ENCODE peak calls at places on chromosome 7, in nine cellular contexts. B, V, O, Q, G, J, I, Z and L are unnamed samples.

GRCh38 chr7:133360201-133360600 is 107.3 kb downstream of the EXOC4 start:
- DNase-seq in I (no peak), O (no peak), Z (no peak), G (no peak), B (no peak), J (no peak), Q (no peak), V (no peak), L (no peak)

GRCh38 chr7:22356855-22357310 is at the start of gene RAPGEF5:
- DNase-seq in Z (no peak), Q (peak; percentile 65), V (peak; percentile 10), O (no peak), B (peak; percentile 23), G (no peak), J (peak; percentile 94), I (no peak), L (peak; percentile 73)

GRCh38 chr7:50531401-50531906 is 33.8 kb downstream of the DDC start:
- DNase-seq in V (peak; percentile 73), Q (peak; percentile 99), Z (no peak), I (no peak), J (peak; percentile 87), G (no peak), O (no peak), B (no peak), L (peak; percentile 93)

GRCh38 chr7:111985802-111986201 is 220.4 kb downstream of the DOCK4 start:
- DNase-seq in J (no peak), Q (no peak), I (no peak), G (no peak), B (no peak), V (no peak), Z (no peak), O (no peak), L (no peak)

GRCh38 chr7:31077484-31078362 is 25.6 kb downstream of the ADCYAP1R1 start:
- DNase-seq in B (no peak), Q (no peak), J (no peak), O (no peak), I (no peak), V (no peak), G (no peak), Z (no peak), L (no peak)

GRCh38 chr7:128164061-128164954 is 76.8 kb upstream of the LEP start:
- DNase-seq in J (no peak), V (peak; percentile 55), I (peak; percentile 72), O (no peak), B (no peak), G (no peak), Q (no peak), Z (no peak), L (no peak)

GRCh38 chr7:73358590-73359275 is 30.8 kb downstream of the FKBP6 start:
- DNase-seq in Z (no peak), V (no peak), Q (no peak), G (no peak), J (peak; percentile 39), I (no peak), O (no peak), B (no peak), L (no peak)

GRCh38 chr7:129635300-129636029 is 23.9 kb downstream of the NRF1 start:
- DNase-seq in J (peak; percentile 78), B (peak; percentile 29), I (peak; percentile 91), G (peak; percentile 41), V (peak; percentile 47), O (peak; percentile 63), Q (peak; percentile 82), Z (peak; percentile 84), L (peak; percentile 73)

GRCh38 chr7:88357794-88358533 is 51.3 kb upstream of the STEAP4 start:
- DNase-seq in O (no peak), Q (no peak), B (no peak), Z (peak; percentile 33), I (peak; percentile 16), J (peak; percentile 9), G (no peak), V (no peak), L (no peak)

GRCh38 chr7:46993396-46993795 is 588.5 kb downstream of the TNS3 start:
- DNase-seq in Z (no peak), G (no peak), J (no peak), O (no peak), V (no peak), I (peak; percentile 58), B (no peak), Q (no peak), L (no peak)

GRCh38 chr7:131008840-131009651 is 275.0 kb upstream of the KLF14 start:
- DNase-seq in Z (no peak), V (no peak), I (no peak), J (no peak), G (no peak), Q (no peak), B (no peak), O (no peak), L (no peak)

GRCh38 chr7:105934577-105935185 is 28.4 kb upstream of the CDHR3 start:
- DNase-seq in Q (peak; percentile 86), Z (no peak), V (peak; percentile 7), B (no peak), O (peak; percentile 66), G (no peak), J (peak; percentile 65), I (peak; percentile 84), L (peak; percentile 33)

GRCh38 chr7:158923928-158924511 is 67.7 kb downstream of the DYNC2I1 start:
- DNase-seq in V (no peak), J (no peak), B (no peak), I (no peak), G (no peak), O (no peak), Q (no peak), Z (no peak), L (no peak)

GRCh38 chr7:1706721-1707613 is 36.9 kb downstream of the ELFN1 start:
- DNase-seq in Q (no peak), B (no peak), I (no peak), G (no peak), V (no peak), J (peak; percentile 45), Z (no peak), O (no peak), L (no peak)

GRCh38 chr7:130421685-130422084 is 19.1 kb downstream of the CEP41 start:
- DNase-seq in I (peak; percentile 70), Q (peak; percentile 96), B (no peak), G (no peak), V (no peak), Z (peak; percentile 27), O (no peak), J (no peak), L (peak; percentile 81)

GRCh38 chr7:73526892-73527821 is 5.1 kb upstream of the BAZ1B start:
- DNase-seq in J (peak; percentile 55), O (no peak), I (no peak), G (no peak), Q (peak; percentile 42), V (no peak), B (no peak), Z (peak; percentile 48), L (no peak)

GRCh38 chr7:137909042-137909441 is 62.3 kb upstream of the DGKI start:
- DNase-seq in O (no peak), G (peak; percentile 66), Z (no peak), V (no peak), Q (no peak), J (no peak), B (no peak), I (peak; percentile 10), L (no peak)

GRCh38 chr7:129067943-129068548 is 13.1 kb upstream of the TNPO3 start:
- DNase-seq in Q (no peak), J (no peak), G (no peak), V (no peak), O (no peak), Z (no peak), I (no peak), B (no peak), L (no peak)

GRCh38 chr7:157909370-157909769 is 572.6 kb downstream of the DNAJB6 start:
- DNase-seq in I (no peak), G (no peak), J (no peak), B (no peak), V (no peak), Q (no peak), Z (no peak), O (no peak), L (no peak)

GRCh38 chr7:118657391-118658005 is 433.0 kb downstream of the ANKRD7 start:
- DNase-seq in I (no peak), Z (no peak), J (no peak), B (no peak), O (no peak), G (no peak), Q (no peak), V (no peak), L (no peak)